ENCODE peak calls at places on chromosomes 2 and 18, in four cellular contexts. K is A549, S is gastrocnemius medialis, V is hepatocyte. C is an unnamed sample.
A peak's percentile ranks its signal among the peaks of the same experiment; 100 is the strongest.

GRCh38 chr2:108320326-108320932 is 31.7 kb downstream of the SULT1C2 start:
- DNase-seq in S (no peak), V (no peak), K (no peak), C (no peak)

GRCh38 chr2:112627060-112628040 is 18.4 kb upstream of the SLC20A1 start:
- DNase-seq in V (peak; percentile 77), K (peak; percentile 85), S (peak; percentile 49), C (peak; percentile 29)

GRCh38 chr18:74609535-74609934 is 11.9 kb downstream of the ZNF407 start:
- DNase-seq in K (no peak), S (no peak), V (no peak), C (no peak)

GRCh38 chr2:201949036-201950012 is 84.3 kb upstream of the FZD7 start:
- DNase-seq in V (no peak), S (no peak), K (no peak), C (no peak)

GRCh38 chr2:119531292-119531691 is 7.0 kb upstream of the SCTR start:
- DNase-seq in S (no peak), K (peak; percentile 46), V (no peak), C (no peak)

GRCh38 chr2:235070063-235070706 is 118.4 kb downstream of the SH3BP4 start:
- DNase-seq in V (no peak), K (no peak), S (no peak), C (no peak)

GRCh38 chr2:175012516-175012915 is 7.3 kb upstream of the CHN1 start:
- DNase-seq in S (no peak), K (no peak), V (no peak), C (no peak)

GRCh38 chr18:25283769-25284168 is 68.2 kb downstream of the ZNF521 start:
- DNase-seq in K (no peak), V (no peak), S (no peak), C (no peak)

GRCh38 chr18:12296457-12296856 is 11.6 kb upstream of the TUBB6 start:
- DNase-seq in K (no peak), S (no peak), V (no peak), C (no peak)

GRCh38 chr18:32907656-32908441 is 135.0 kb upstream of the KLHL14 start:
- DNase-seq in K (no peak), V (no peak), S (no peak), C (no peak)

GRCh38 chr18:10953672-10954071 is 195.7 kb downstream of the PIEZO2 start:
- DNase-seq in S (no peak), K (no peak), V (no peak), C (no peak)

GRCh38 chr2:641501-642430 is 35.4 kb downstream of the TMEM18 start:
- DNase-seq in S (no peak), K (no peak), V (no peak), C (no peak)

GRCh38 chr18:48550101-48550729 is 11.4 kb downstream of the CTIF start:
- DNase-seq in V (no peak), K (no peak), S (no peak), C (no peak)

GRCh38 chr2:9087151-9087681 is 83.7 kb upstream of the MBOAT2 start:
- DNase-seq in V (no peak), S (no peak), K (no peak), C (no peak)

GRCh38 chr18:47246027-47246971 is 5.2 kb downstream of the SKOR2 start:
- DNase-seq in S (no peak), V (no peak), K (no peak), C (no peak)

GRCh38 chr18:28682912-28683311 is 506.0 kb upstream of the CDH2 start:
- DNase-seq in V (no peak), S (no peak), K (no peak), C (no peak)

GRCh38 chr2:60550151-60550983 is 3.1 kb downstream of the BCL11A start:
- DNase-seq in K (peak; percentile 75), S (peak; percentile 42), V (peak; percentile 93), C (peak; percentile 90)

GRCh38 chr2:233084488-233084887 is 24.3 kb downstream of the INPP5D start:
- DNase-seq in S (peak; percentile 51), K (no peak), V (no peak), C (peak; percentile 76)

GRCh38 chr2:16650287-16651249 is 15.1 kb downstream of the CYRIA start:
- DNase-seq in S (no peak), V (no peak), K (no peak), C (no peak)

GRCh38 chr2:182898718-182899117 is 32.3 kb upstream of the FRZB start:
- DNase-seq in K (no peak), S (no peak), V (no peak), C (no peak)

GRCh38 chr2:123648014-123648413 is 377.1 kb upstream of the CNTNAP5 start:
- DNase-seq in S (no peak), V (no peak), K (no peak), C (no peak)

GRCh38 chr2:96241227-96241626 is 24.6 kb downstream of the TMEM127 start:
- DNase-seq in V (no peak), K (no peak), S (no peak), C (no peak)

GRCh38 chr2:26982102-26982742 is 11.8 kb downstream of the MAPRE3 start:
- DNase-seq in K (peak; percentile 74), V (peak; percentile 81), S (peak; percentile 88), C (peak; percentile 94)

DNA sequence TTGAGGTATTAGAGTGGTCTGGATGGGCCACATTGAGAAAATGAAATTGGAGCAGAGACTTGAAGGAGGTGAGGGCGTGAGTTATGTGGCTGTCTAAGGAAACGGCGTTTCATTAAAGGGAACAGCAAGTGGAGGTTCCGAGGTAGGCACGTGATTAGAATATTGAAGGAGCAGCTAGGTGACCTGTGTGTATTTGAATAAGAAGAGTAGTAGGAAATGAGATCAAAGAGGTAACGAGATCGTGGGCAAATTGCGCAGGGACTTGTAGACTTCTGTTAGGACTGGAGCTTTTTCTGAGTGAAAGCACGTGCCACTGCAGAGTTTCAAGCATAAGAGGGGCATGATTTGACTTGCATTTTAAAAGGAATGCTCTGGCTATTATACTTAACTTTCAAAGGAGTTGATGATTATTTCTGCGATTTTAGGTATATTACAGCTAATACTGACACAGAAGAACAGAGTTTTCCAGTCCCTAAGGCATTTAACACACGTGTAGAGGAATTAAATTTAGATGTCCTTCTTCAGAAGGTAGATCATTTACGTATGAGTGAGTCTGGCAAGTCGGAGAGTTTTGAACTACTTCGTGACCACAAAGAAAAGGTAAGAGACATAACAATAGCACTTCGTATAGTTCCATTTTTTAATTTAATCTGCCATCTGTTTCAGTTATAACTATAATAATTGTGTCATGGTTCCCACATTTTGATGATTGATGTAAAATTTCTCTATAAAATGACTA is 48.7 kb downstream of the RMDN2 start:
- DNase-seq in K (no peak), V (no peak), S (no peak), C (no peak)
- H3K4me3 ChIP-seq in K (no peak overlapping the region), V (no peak overlapping the region), S (no peak overlapping the region), C (no peak overlapping the region)

GRCh38 chr2:55009277-55010055 is 40.8 kb downstream of the RTN4 start:
- DNase-seq in S (no peak), V (no peak), K (no peak), C (no peak)
- H3K4me1 ChIP-seq in S (peaks cover 56% of the 10 kb centered on the region), V (peaks cover 58% of the 10 kb centered on the region), K (peaks cover 96% of the 10 kb centered on the region), C (peaks cover 72% of the 10 kb centered on the region)

DNA sequence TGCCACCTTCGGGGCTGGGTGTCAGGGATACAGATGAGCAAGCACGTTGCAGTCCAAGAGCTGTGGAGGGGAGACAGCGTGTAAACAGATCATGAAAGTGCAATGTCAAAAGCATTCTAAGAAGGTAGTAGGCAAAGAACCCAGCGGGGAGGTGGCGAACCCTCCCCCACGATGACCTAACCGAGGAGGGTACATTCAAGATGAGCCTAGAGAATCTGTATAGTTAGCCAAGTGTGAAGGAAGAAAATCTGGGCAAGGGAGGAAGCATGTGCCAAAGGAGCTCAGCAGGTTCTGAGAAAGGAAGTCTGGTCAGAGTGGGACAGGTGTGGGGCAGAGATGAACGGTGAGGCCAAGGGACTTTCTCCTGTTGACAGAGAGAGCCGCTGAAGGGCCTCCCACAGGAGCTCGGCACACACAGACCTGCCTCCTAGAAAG is 106.9 kb downstream of the SP3 start:
- DNase-seq in V (no peak), K (no peak), S (no peak), C (no peak)
- H3K4me3 ChIP-seq in V (no peak overlapping the region), K (no peak overlapping the region), S (no peak overlapping the region), C (no peak overlapping the region)

GRCh38 chr18:7805880-7806279 is 238.8 kb downstream of the PTPRM start:
- DNase-seq in V (no peak), S (no peak), K (no peak), C (no peak)

GRCh38 chr18:7809455-7809854 is 242.3 kb downstream of the PTPRM start:
- DNase-seq in V (no peak), S (no peak), K (no peak), C (no peak)

GRCh38 chr18:7809978-7810377 is 242.9 kb downstream of the PTPRM start:
- DNase-seq in S (no peak), K (no peak), V (no peak), C (no peak)

GRCh38 chr18:7808054-7808453 is 240.9 kb downstream of the PTPRM start:
- DNase-seq in V (no peak), K (no peak), S (no peak), C (no peak)

GRCh38 chr18:7808992-7809391 is 241.9 kb downstream of the PTPRM start:
- DNase-seq in V (no peak), K (no peak), S (no peak), C (no peak)
- H3K4me1 ChIP-seq in V (peaks cover 7% of the 10 kb centered on the region), K (peaks cover 76% of the 10 kb centered on the region), S (peaks cover 57% of the 10 kb centered on the region), C (peaks cover 5% of the 10 kb centered on the region)

GRCh38 chr2:136538489-136538888 is 226.9 kb upstream of the THSD7B start:
- DNase-seq in S (no peak), V (no peak), K (no peak), C (no peak)

GRCh38 chr2:136539355-136539754 is 226.0 kb upstream of the THSD7B start:
- DNase-seq in V (no peak), K (no peak), S (no peak), C (no peak)

GRCh38 chr2:136532171-136532570 is 233.2 kb upstream of the THSD7B start:
- DNase-seq in V (no peak), K (no peak), S (no peak), C (no peak)

GRCh38 chr2:136531731-136532130 is 233.6 kb upstream of the THSD7B start:
- DNase-seq in V (no peak), K (no peak), S (no peak), C (no peak)

DNA sequence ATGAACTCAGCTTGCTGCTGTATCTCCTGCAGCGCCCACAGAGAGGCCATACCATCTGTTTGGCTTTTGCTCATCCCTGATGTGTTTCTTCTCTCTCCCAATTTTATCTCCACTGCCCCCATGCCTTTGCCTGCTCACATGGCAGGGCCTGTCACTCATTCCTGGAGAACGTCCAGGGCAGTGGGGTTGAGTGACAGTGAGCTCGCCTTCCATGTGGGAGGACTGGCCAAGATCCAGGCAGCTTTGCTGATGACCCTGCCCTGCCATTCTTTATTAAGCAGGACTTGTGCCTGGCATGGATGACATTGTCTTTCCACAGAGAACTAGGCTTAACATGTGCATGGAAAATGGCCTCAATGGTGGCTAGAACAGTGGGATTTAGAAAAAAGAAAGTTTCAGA is 230.5 kb upstream of the THSD7B start:
- DNase-seq in V (no peak), K (no peak), S (no peak), C (no peak)
- H3K4me3 ChIP-seq in V (no peak overlapping the region), K (no peak overlapping the region), S (no peak overlapping the region), C (no peak overlapping the region)